ENCODE peak calls at places on chromosomes 1 and 21, in seven cellular contexts. W is Peyer's patch, B is dorsolateral prefrontal cortex, X is fibroblast of lung, S is breast epithelium, P is neural progenitor cell, R is IMR-90. T is an unnamed sample.

GRCh38 chr1:41616563-41616962 is 132.1 kb upstream of the EDN2 start:
- DNase-seq in R (no peak), B (no peak), P (no peak), X (no peak), W (no peak), S (no peak), T (no peak)

GRCh38 chr1:216064643-216065042 is 358.6 kb downstream of the USH2A start:
- DNase-seq in W (no peak), R (peak), P (no peak), S (no peak), B (no peak), X (no peak), T (no peak)

GRCh38 chr1:45864124-45864721 is 60.8 kb downstream of the MAST2 start:
- DNase-seq in B (no peak), P (no peak), W (no peak), S (no peak), R (no peak), X (peak), T (no peak)

GRCh38 chr1:33030575-33030974 is 6.1 kb downstream of the AK2 start:
- DNase-seq in P (no peak), S (no peak), X (peak), B (no peak), W (no peak), R (peak), T (no peak)

GRCh38 chr1:5860277-5860676 is 131.9 kb downstream of the NPHP4 start:
- DNase-seq in B (no peak), R (no peak), P (no peak), S (no peak), W (no peak), X (no peak), T (no peak)

GRCh38 chr1:69290266-69290665 is 277.5 kb upstream of the LRRC7 start:
- DNase-seq in S (no peak), W (no peak), P (no peak), R (no peak), X (peak), B (no peak), T (no peak)

GRCh38 chr21:45590246-45590725 is 48.0 kb upstream of the SLC19A1 start:
- DNase-seq in R (peak), X (peak), B (peak), W (peak), S (peak), P (peak), T (peak)

GRCh38 chr21:46194374-46195334 is 10.4 kb upstream of the SPATC1L start:
- DNase-seq in W (peak), S (peak), B (peak), P (no peak), R (no peak), X (no peak), T (peak)

GRCh38 chr1:220203816-220204215 is 68.4 kb downstream of the RAB3GAP2 start:
- DNase-seq in X (no peak), W (no peak), B (no peak), P (no peak), S (no peak), R (no peak), T (no peak)

GRCh38 chr1:49331066-49331852 is 554.6 kb upstream of the BEND5 start:
- DNase-seq in W (no peak), S (no peak), B (no peak), P (no peak), R (no peak), X (no peak), T (peak)

GRCh38 chr21:42725416-42725930 is 72.1 kb downstream of the PDE9A start:
- DNase-seq in B (no peak), P (no peak), R (peak), S (no peak), X (no peak), W (no peak), T (no peak)

GRCh38 chr1:11767932-11768704 is 6.1 kb downstream of the C1orf167 start:
- DNase-seq in B (no peak), W (no peak), X (no peak), P (no peak), R (no peak), S (no peak), T (no peak)

GRCh38 chr1:227726318-227726717 is 8.8 kb downstream of the JMJD4 start:
- DNase-seq in X (no peak), B (no peak), R (no peak), S (no peak), P (no peak), W (no peak), T (no peak)

GRCh38 chr1:119611701-119612113 is 36.4 kb downstream of the ZNF697 start:
- DNase-seq in S (peak), B (peak), R (no peak), W (peak), P (peak), X (peak), T (peak)

GRCh38 chr1:112803906-112804762 is 89.0 kb upstream of the PPM1J start:
- DNase-seq in X (peak), P (peak), W (peak), B (peak), S (peak), R (peak), T (peak)

GRCh38 chr1:204904228-204904810 is 33.7 kb downstream of the NFASC start:
- DNase-seq in X (no peak), S (no peak), B (no peak), P (no peak), R (no peak), W (no peak), T (no peak)

GRCh38 chr1:99552215-99552614 is 93.7 kb upstream of the PALMD start:
- DNase-seq in R (no peak), S (no peak), B (no peak), X (no peak), W (no peak), P (no peak), T (no peak)

GRCh38 chr1:56709269-56709880 is 64.3 kb downstream of the PRKAA2 start:
- DNase-seq in R (peak), X (peak), B (no peak), P (peak), S (no peak), W (no peak), T (no peak)

GRCh38 chr21:46596201-46596600 is 8.7 kb downstream of the S100B start:
- DNase-seq in X (no peak), P (no peak), B (no peak), W (no peak), S (no peak), R (no peak), T (no peak)

GRCh38 chr1:207805841-207806421 is 54.1 kb downstream of the CD46 start:
- DNase-seq in P (no peak), S (no peak), X (peak), B (peak), R (peak), W (no peak), T (peak)

GRCh38 chr1:44642925-44643324 is 31.4 kb downstream of the TMEM53 start:
- DNase-seq in R (no peak), P (no peak), B (no peak), X (no peak), W (no peak), S (no peak), T (no peak)

GRCh38 chr1:198497326-198498220 is 42.9 kb downstream of the ATP6V1G3 start:
- DNase-seq in R (peak), X (peak), W (no peak), P (no peak), S (no peak), B (no peak), T (no peak)
- H3K27ac ChIP-seq in R (peak), X (peak), W (no peak), P (no peak), S (no peak), B (peak), T (no peak)

GRCh38 chr1:15881961-15882360 is 34.5 kb downstream of the SPEN start:
- DNase-seq in S (no peak), X (no peak), R (no peak), W (no peak), B (no peak), P (no peak), T (no peak)

GRCh38 chr1:15870421-15870820 is 22.9 kb downstream of the SPEN start:
- DNase-seq in R (peak), X (no peak), P (no peak), W (no peak), S (no peak), B (no peak), T (no peak)

GRCh38 chr1:15876357-15876756 is 28.9 kb downstream of the SPEN start:
- DNase-seq in R (no peak), S (no peak), P (peak), X (no peak), W (no peak), B (no peak), T (no peak)
- TF ChIP-seq CTCF in R (no peak), S (no peak), P (peak), X (peak), W (peak), B (peak), T (peak)

DNA sequence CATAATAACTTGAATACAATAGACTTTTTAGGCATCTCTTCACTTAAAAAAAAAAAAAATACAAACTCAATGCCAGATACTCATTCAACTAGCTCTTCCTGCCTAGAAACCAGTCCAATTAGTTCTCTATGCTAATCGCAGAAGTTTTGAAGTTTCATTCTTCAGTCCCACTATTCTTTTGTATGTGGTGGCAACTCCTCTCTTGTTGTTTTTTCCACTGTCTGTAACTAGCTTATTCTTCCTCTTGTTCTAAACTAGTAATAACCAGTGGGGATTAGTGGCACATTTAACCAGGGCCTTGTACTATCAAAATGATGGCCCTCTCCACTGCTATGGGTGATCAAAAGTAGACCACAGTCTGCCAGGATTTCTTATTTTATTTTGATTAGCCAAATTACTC is 52.5 kb downstream of the SELENOF start:
- DNase-seq in X (no peak), R (no peak), W (no peak), S (no peak), B (no peak), P (no peak), T (no peak)
- H3K27ac ChIP-seq in X (no peak), R (no peak), W (no peak), S (no peak), B (no peak), P (no peak), T (no peak)

GRCh38 chr1:77978293-77978968 is 441 bp downstream of the FUBP1 start:
- DNase-seq in S (peak), X (peak), W (no peak), P (peak), B (no peak), R (peak), T (peak)

GRCh38 chr1:77975907-77976306 is 3.0 kb downstream of the FUBP1 start:
- DNase-seq in W (no peak), P (no peak), X (no peak), R (no peak), S (no peak), B (no peak), T (no peak)

GRCh38 chr1:77976433-77977076 is 2.3 kb downstream of the FUBP1 start:
- DNase-seq in X (no peak), R (no peak), W (no peak), P (peak), S (no peak), B (no peak), T (no peak)

GRCh38 chr1:77977989-77978292 is 931 bp downstream of the FUBP1 start:
- DNase-seq in X (no peak), R (no peak), P (no peak), B (no peak), S (no peak), W (no peak), T (no peak)

GRCh38 chr1:77978969-77979838 is at the start of gene FUBP1:
- DNase-seq in W (peak), B (peak), S (peak), P (peak), R (peak), X (peak), T (peak)
- TF ChIP-seq CTCF in W (peak), B (peak), S (peak), P (peak), R (peak), X (peak), T (peak)

GRCh38 chr1:212609701-212610574 is 1.4 kb downstream of the ATF3 start:
- DNase-seq in X (peak), W (no peak), B (no peak), S (no peak), R (no peak), P (no peak), T (no peak)
- H3K27ac ChIP-seq in X (peak), W (peak), B (peak), S (peak), R (peak), P (no peak), T (peak)